ENCODE peak calls at places on chromosome 17, in six cellular contexts. R is A549, W is HFFc6, K is HL-60, B is mesothelial cell of epicardium, N is cardiac fibroblast. T is an unnamed sample.

GRCh38 chr17:15490634-15491261 is 23.3 kb upstream of the CDRT4 start:
- DNase-seq in R (no peak), W (peak; percentile 68), K (no peak), B (no peak), N (peak; percentile 80), T (peak; percentile 9)

GRCh38 chr17:33416131-33416530 is 123.0 kb upstream of the ASIC2 start:
- DNase-seq in R (no peak), W (no peak), K (no peak), B (no peak), N (no peak), T (no peak)

GRCh38 chr17:43526886-43527648 is 19.1 kb downstream of the ETV4 start:
- DNase-seq in R (no peak), W (no peak), K (no peak), B (no peak), N (no peak), T (no peak)

GRCh38 chr17:13736915-13737314 is 135.2 kb upstream of the HS3ST3A1 start:
- DNase-seq in R (no peak), W (peak; percentile 89), K (no peak), B (no peak), N (peak; percentile 61), T (no peak)

GRCh38 chr17:43367588-43368242 is 31.1 kb upstream of the ARL4D start:
- DNase-seq in R (peak; percentile 90), W (peak; percentile 100), K (peak; percentile 68), B (no peak), N (peak; percentile 94), T (peak; percentile 81)

GRCh38 chr17:78979780-78980623 is at the start of gene LGALS3BP:
- DNase-seq in R (peak; percentile 85), W (peak; percentile 51), K (no peak), B (no peak), N (peak; percentile 87), T (peak; percentile 51)

GRCh38 chr17:33021731-33022408 is 30.2 kb downstream of the SPACA3 start:
- DNase-seq in R (no peak), W (peak; percentile 22), K (no peak), B (no peak), N (no peak), T (no peak)

GRCh38 chr17:54455251-54455868 is 445.3 kb upstream of the TOM1L1 start:
- DNase-seq in R (no peak), W (no peak), K (no peak), B (no peak), N (peak; percentile 1), T (no peak)

GRCh38 chr17:17675925-17676534 is 5.2 kb upstream of the RAI1 start:
- DNase-seq in R (no peak), W (no peak), K (no peak), B (no peak), N (no peak), T (no peak)

GRCh38 chr17:44518032-44518431 is 14.8 kb upstream of the GPATCH8 start:
- DNase-seq in R (no peak), W (peak; percentile 28), K (no peak), B (no peak), N (peak; percentile 59), T (no peak)

GRCh38 chr17:81285179-81285878 is 9.8 kb downstream of the SLC38A10 start:
- DNase-seq in R (no peak), W (no peak), K (peak; percentile 82), B (no peak), N (peak; percentile 71), T (no peak)

GRCh38 chr17:7058831-7059447 is 15.0 kb upstream of the SLC16A11 start:
- DNase-seq in R (no peak), W (no peak), K (no peak), B (no peak), N (peak; percentile 81), T (no peak)

GRCh38 chr17:14042411-14042810 is 26.9 kb upstream of the COX10 start:
- DNase-seq in R (no peak), W (no peak), K (no peak), B (no peak), N (no peak), T (no peak)

GRCh38 chr17:46009681-46010596 is 10.9 kb downstream of the STH start:
- DNase-seq in R (peak; percentile 84), W (no peak), K (no peak), B (no peak), N (peak; percentile 91), T (no peak)

GRCh38 chr17:1552911-1553310 is 9.7 kb downstream of the PITPNA start:
- DNase-seq in R (no peak), W (no peak), K (no peak), B (no peak), N (no peak), T (no peak)

GRCh38 chr17:1703063-1703462 is 7.1 kb downstream of the TLCD2 start:
- DNase-seq in R (no peak), W (no peak), K (no peak), B (no peak), N (peak; percentile 44), T (no peak)

GRCh38 chr17:41695954-41696720 is 7.5 kb downstream of the EIF1 start:
- DNase-seq in R (peak; percentile 94), W (peak; percentile 81), K (no peak), B (peak; percentile 64), N (peak; percentile 87), T (peak; percentile 64)

GRCh38 chr17:20203761-20204263 is 194.7 kb downstream of the SPECC1 start:
- DNase-seq in R (no peak), W (no peak), K (no peak), B (no peak), N (peak; percentile 55), T (no peak)

GRCh38 chr17:46818929-46819859 is 702 bp upstream of the WNT3 start:
- DNase-seq in R (no peak), W (no peak), K (no peak), B (no peak), N (no peak), T (no peak)

GRCh38 chr17:39593371-39593770 is 14.3 kb downstream of the NEUROD2 start:
- DNase-seq in R (no peak), W (no peak), K (no peak), B (no peak), N (no peak), T (no peak)

GRCh38 chr17:81710514-81711308 is 1.4 kb upstream of the SLC25A10 start:
- DNase-seq in R (no peak), W (no peak), K (peak; percentile 88), B (no peak), N (peak; percentile 39), T (no peak)

GRCh38 chr17:1830288-1830687 is 483 bp downstream of the RPA1 start:
- DNase-seq in R (peak; percentile 33), W (no peak), K (no peak), B (no peak), N (peak; percentile 13), T (no peak)

GRCh38 chr17:49365667-49366066 is 3.6 kb upstream of the ZNF652 start:
- DNase-seq in R (peak; percentile 66), W (peak; percentile 30), K (no peak), B (no peak), N (no peak), T (no peak)

DNA sequence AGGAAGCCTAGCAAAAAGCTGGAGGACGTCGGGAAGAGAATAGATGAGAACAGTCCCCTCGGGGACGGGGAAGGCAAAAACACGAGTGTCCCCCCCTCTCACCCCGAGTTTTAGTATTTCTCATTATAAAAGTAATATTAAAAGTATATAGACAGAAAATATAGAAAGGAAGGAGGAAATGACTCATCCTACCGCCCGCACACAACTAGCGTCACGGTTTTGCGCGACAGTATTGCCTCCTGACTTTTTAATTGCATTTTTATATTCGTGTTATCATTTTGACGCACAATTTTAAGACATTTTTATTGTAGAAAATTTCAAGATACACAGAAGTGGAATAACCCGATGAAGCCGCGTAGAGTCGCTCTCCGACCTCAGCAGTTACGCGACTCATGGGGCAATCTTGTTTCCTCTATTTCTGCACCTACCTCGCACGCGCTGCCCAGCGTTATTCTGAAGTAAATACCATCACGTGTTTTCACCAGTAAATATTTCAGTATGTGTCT is 652 bp upstream of the SLC25A19 start:
- DNase-seq in R (no peak), W (peak; percentile 64), K (no peak), B (no peak), N (peak; percentile 65), T (no peak)
- TF ChIP-seq CTCF in R (peak; percentile 41), W (peak; percentile 13), K (peak; percentile 15), B (no peak), N (no peak), T (peak; percentile 23)

GRCh38 chr17:70070297-70071027 is 4.6 kb upstream of the KCNJ16 start:
- DNase-seq in R (no peak), W (no peak), K (no peak), B (no peak), N (no peak), T (no peak)
- TF ChIP-seq CTCF in R (no peak), W (no peak), K (no peak), B (no peak), N (no peak), T (no peak)

GRCh38 chr17:55606431-55606830 is 95.2 kb upstream of the SMIM36 start:
- DNase-seq in R (no peak), W (no peak), K (no peak), B (no peak), N (no peak), T (no peak)

GRCh38 chr17:55612691-55613141 is 101.5 kb upstream of the SMIM36 start:
- DNase-seq in R (no peak), W (no peak), K (no peak), B (no peak), N (no peak), T (no peak)

GRCh38 chr17:55609737-55610201 is 98.5 kb upstream of the SMIM36 start:
- DNase-seq in R (no peak), W (peak; percentile 75), K (no peak), B (no peak), N (peak; percentile 58), T (no peak)

GRCh38 chr17:55605705-55606104 is 94.5 kb upstream of the SMIM36 start:
- DNase-seq in R (no peak), W (no peak), K (no peak), B (no peak), N (no peak), T (no peak)

GRCh38 chr17:55607736-55608341 is 96.6 kb upstream of the SMIM36 start:
- DNase-seq in R (peak; percentile 25), W (peak; percentile 46), K (no peak), B (no peak), N (peak; percentile 25), T (peak; percentile 3)
- TF ChIP-seq CTCF in R (no peak), W (no peak), K (no peak), B (no peak), N (no peak), T (no peak)

GRCh38 chr17:48181653-48182052 is 74.1 kb downstream of the SNX11 start:
- DNase-seq in R (peak; percentile 50), W (peak; percentile 5), K (no peak), B (no peak), N (peak; percentile 29), T (no peak)
- TF ChIP-seq CTCF in R (peak; percentile 69), W (peak; percentile 66), K (no peak), B (no peak), N (peak; percentile 36), T (peak; percentile 59)